ENCODE peak calls at places on chromosomes 16 and 17, in five cellular contexts. One of them, this sample, is unnamed.

GRCh38 chr17:44557653-44558285 is 485 bp downstream of the FZD2 start:
- DNase-seq in activated naive CD8-positive, alpha-beta T cell treated with anti-CD3 and anti-CD28 coated beads for 36 hours: peak
- DNase-seq in HFF-Myc: no peak
- DNase-seq in NCI-H1105 treated with DMSO at 0.1 percent for 48 hours: no peak
- DNase-seq in activated naive CD4-positive, alpha-beta T cell: peak
- DNase-seq in this sample: no peak

GRCh38 chr16:22001591-22001990 is 675 bp upstream of the PDZD9 start:
- DNase-seq in activated naive CD8-positive, alpha-beta T cell treated with anti-CD3 and anti-CD28 coated beads for 36 hours: no peak
- DNase-seq in activated naive CD4-positive, alpha-beta T cell: no peak
- DNase-seq in HFF-Myc: no peak
- DNase-seq in NCI-H1105 treated with DMSO at 0.1 percent for 48 hours: no peak
- DNase-seq in this sample: no peak

GRCh38 chr16:78866556-78866955 is 734.0 kb downstream of the MAF start:
- DNase-seq in activated naive CD8-positive, alpha-beta T cell treated with anti-CD3 and anti-CD28 coated beads for 36 hours: no peak
- DNase-seq in activated naive CD4-positive, alpha-beta T cell: no peak
- DNase-seq in NCI-H1105 treated with DMSO at 0.1 percent for 48 hours: no peak
- DNase-seq in HFF-Myc: no peak
- DNase-seq in this sample: no peak

GRCh38 chr16:19389246-19389645 is 28.4 kb upstream of the TMC5 start:
- DNase-seq in activated naive CD8-positive, alpha-beta T cell treated with anti-CD3 and anti-CD28 coated beads for 36 hours: peak
- DNase-seq in activated naive CD4-positive, alpha-beta T cell: no peak
- DNase-seq in NCI-H1105 treated with DMSO at 0.1 percent for 48 hours: peak
- DNase-seq in HFF-Myc: no peak
- DNase-seq in this sample: no peak

GRCh38 chr17:42018988-42019387 is 902 bp upstream of the NKIRAS2 start:
- DNase-seq in activated naive CD4-positive, alpha-beta T cell: no peak
- DNase-seq in HFF-Myc: no peak
- DNase-seq in NCI-H1105 treated with DMSO at 0.1 percent for 48 hours: no peak
- DNase-seq in activated naive CD8-positive, alpha-beta T cell treated with anti-CD3 and anti-CD28 coated beads for 36 hours: no peak
- DNase-seq in this sample: no peak

GRCh38 chr16:83552193-83552592 is 255.6 kb upstream of the HSBP1 start:
- DNase-seq in HFF-Myc: peak
- DNase-seq in activated naive CD4-positive, alpha-beta T cell: no peak
- DNase-seq in NCI-H1105 treated with DMSO at 0.1 percent for 48 hours: no peak
- DNase-seq in activated naive CD8-positive, alpha-beta T cell treated with anti-CD3 and anti-CD28 coated beads for 36 hours: no peak
- DNase-seq in this sample: no peak

GRCh38 chr17:39694593-39694992 is 5.3 kb upstream of the ERBB2 start:
- DNase-seq in activated naive CD4-positive, alpha-beta T cell: no peak
- DNase-seq in HFF-Myc: no peak
- DNase-seq in activated naive CD8-positive, alpha-beta T cell treated with anti-CD3 and anti-CD28 coated beads for 36 hours: no peak
- DNase-seq in NCI-H1105 treated with DMSO at 0.1 percent for 48 hours: no peak
- DNase-seq in this sample: no peak

GRCh38 chr17:42585353-42585752 is 7.8 kb upstream of the PSMC3IP start:
- DNase-seq in activated naive CD4-positive, alpha-beta T cell: no peak
- DNase-seq in NCI-H1105 treated with DMSO at 0.1 percent for 48 hours: no peak
- DNase-seq in HFF-Myc: no peak
- DNase-seq in activated naive CD8-positive, alpha-beta T cell treated with anti-CD3 and anti-CD28 coated beads for 36 hours: no peak
- DNase-seq in this sample: no peak

GRCh38 chr16:73199214-73199613 is 151.3 kb upstream of the ZFHX3 start:
- DNase-seq in NCI-H1105 treated with DMSO at 0.1 percent for 48 hours: no peak
- DNase-seq in activated naive CD4-positive, alpha-beta T cell: no peak
- DNase-seq in activated naive CD8-positive, alpha-beta T cell treated with anti-CD3 and anti-CD28 coated beads for 36 hours: no peak
- DNase-seq in HFF-Myc: no peak
- DNase-seq in this sample: no peak

GRCh38 chr16:11871193-11871592 is 19.9 kb upstream of the RSL1D1 start:
- DNase-seq in NCI-H1105 treated with DMSO at 0.1 percent for 48 hours: no peak
- DNase-seq in activated naive CD4-positive, alpha-beta T cell: no peak
- DNase-seq in HFF-Myc: no peak
- DNase-seq in activated naive CD8-positive, alpha-beta T cell treated with anti-CD3 and anti-CD28 coated beads for 36 hours: no peak
- DNase-seq in this sample: no peak

GRCh38 chr17:34637548-34638525 is 58.5 kb downstream of the TMEM132E start:
- DNase-seq in HFF-Myc: peak
- DNase-seq in activated naive CD8-positive, alpha-beta T cell treated with anti-CD3 and anti-CD28 coated beads for 36 hours: peak
- DNase-seq in NCI-H1105 treated with DMSO at 0.1 percent for 48 hours: peak
- DNase-seq in activated naive CD4-positive, alpha-beta T cell: peak
- DNase-seq in this sample: peak

GRCh38 chr16:10749680-10750035 is 6.0 kb downstream of the NUBP1 start:
- DNase-seq in NCI-H1105 treated with DMSO at 0.1 percent for 48 hours: no peak
- DNase-seq in activated naive CD4-positive, alpha-beta T cell: no peak
- DNase-seq in activated naive CD8-positive, alpha-beta T cell treated with anti-CD3 and anti-CD28 coated beads for 36 hours: no peak
- DNase-seq in HFF-Myc: no peak
- DNase-seq in this sample: no peak

GRCh38 chr16:86516618-86517003 is 6.3 kb downstream of the FOXF1 start:
- DNase-seq in activated naive CD8-positive, alpha-beta T cell treated with anti-CD3 and anti-CD28 coated beads for 36 hours: no peak
- DNase-seq in HFF-Myc: no peak
- DNase-seq in NCI-H1105 treated with DMSO at 0.1 percent for 48 hours: no peak
- DNase-seq in activated naive CD4-positive, alpha-beta T cell: no peak
- DNase-seq in this sample: no peak

GRCh38 chr16:85767569-85767968 is 16.7 kb upstream of the C16orf74 start:
- DNase-seq in NCI-H1105 treated with DMSO at 0.1 percent for 48 hours: no peak
- DNase-seq in activated naive CD8-positive, alpha-beta T cell treated with anti-CD3 and anti-CD28 coated beads for 36 hours: no peak
- DNase-seq in activated naive CD4-positive, alpha-beta T cell: no peak
- DNase-seq in HFF-Myc: no peak
- DNase-seq in this sample: no peak

GRCh38 chr17:1001640-1002411 is 4.9 kb downstream of the TIMM22 start:
- DNase-seq in activated naive CD4-positive, alpha-beta T cell: no peak
- DNase-seq in activated naive CD8-positive, alpha-beta T cell treated with anti-CD3 and anti-CD28 coated beads for 36 hours: no peak
- DNase-seq in NCI-H1105 treated with DMSO at 0.1 percent for 48 hours: no peak
- DNase-seq in HFF-Myc: no peak
- DNase-seq in this sample: no peak

GRCh38 chr16:69613283-69614154 is 47.8 kb downstream of the NFAT5 start:
- DNase-seq in HFF-Myc: no peak
- DNase-seq in activated naive CD4-positive, alpha-beta T cell: no peak
- DNase-seq in activated naive CD8-positive, alpha-beta T cell treated with anti-CD3 and anti-CD28 coated beads for 36 hours: no peak
- DNase-seq in NCI-H1105 treated with DMSO at 0.1 percent for 48 hours: no peak
- DNase-seq in this sample: no peak

GRCh38 chr17:32111141-32111771 is 31.0 kb upstream of the RHOT1 start:
- DNase-seq in NCI-H1105 treated with DMSO at 0.1 percent for 48 hours: no peak
- DNase-seq in HFF-Myc: peak
- DNase-seq in activated naive CD4-positive, alpha-beta T cell: peak
- DNase-seq in activated naive CD8-positive, alpha-beta T cell treated with anti-CD3 and anti-CD28 coated beads for 36 hours: peak
- DNase-seq in this sample: peak

GRCh38 chr17:3012926-3013581 is 50.4 kb downstream of the OR1D5 start:
- DNase-seq in activated naive CD4-positive, alpha-beta T cell: peak
- DNase-seq in NCI-H1105 treated with DMSO at 0.1 percent for 48 hours: peak
- DNase-seq in activated naive CD8-positive, alpha-beta T cell treated with anti-CD3 and anti-CD28 coated beads for 36 hours: peak
- DNase-seq in HFF-Myc: peak
- DNase-seq in this sample: no peak

GRCh38 chr17:81950501-81950900 is 3.5 kb upstream of the MYADML2 start:
- DNase-seq in activated naive CD8-positive, alpha-beta T cell treated with anti-CD3 and anti-CD28 coated beads for 36 hours: no peak
- DNase-seq in HFF-Myc: no peak
- DNase-seq in activated naive CD4-positive, alpha-beta T cell: no peak
- DNase-seq in NCI-H1105 treated with DMSO at 0.1 percent for 48 hours: no peak
- DNase-seq in this sample: no peak

GRCh38 chr17:52201764-52202571 is 43.5 kb upstream of the CA10 start:
- DNase-seq in activated naive CD4-positive, alpha-beta T cell: no peak
- DNase-seq in NCI-H1105 treated with DMSO at 0.1 percent for 48 hours: no peak
- DNase-seq in activated naive CD8-positive, alpha-beta T cell treated with anti-CD3 and anti-CD28 coated beads for 36 hours: no peak
- DNase-seq in HFF-Myc: no peak
- DNase-seq in this sample: no peak

GRCh38 chr16:65991149-65991701 is 375.3 kb upstream of the CDH5 start:
- DNase-seq in activated naive CD8-positive, alpha-beta T cell treated with anti-CD3 and anti-CD28 coated beads for 36 hours: no peak
- DNase-seq in activated naive CD4-positive, alpha-beta T cell: no peak
- DNase-seq in HFF-Myc: no peak
- DNase-seq in NCI-H1105 treated with DMSO at 0.1 percent for 48 hours: no peak
- DNase-seq in this sample: no peak

GRCh38 chr16:26885674-26886073 is 181.1 kb upstream of the C16orf82 start:
- DNase-seq in HFF-Myc: no peak
- DNase-seq in activated naive CD4-positive, alpha-beta T cell: no peak
- DNase-seq in NCI-H1105 treated with DMSO at 0.1 percent for 48 hours: no peak
- DNase-seq in activated naive CD8-positive, alpha-beta T cell treated with anti-CD3 and anti-CD28 coated beads for 36 hours: no peak
- DNase-seq in this sample: no peak

GRCh38 chr17:45227631-45228120 is 6.0 kb downstream of the FMNL1 start:
- DNase-seq in HFF-Myc: no peak
- DNase-seq in activated naive CD8-positive, alpha-beta T cell treated with anti-CD3 and anti-CD28 coated beads for 36 hours: no peak
- DNase-seq in NCI-H1105 treated with DMSO at 0.1 percent for 48 hours: no peak
- DNase-seq in activated naive CD4-positive, alpha-beta T cell: no peak
- DNase-seq in this sample: no peak

GRCh38 chr17:50556803-50557202 is 3.7 kb upstream of the CACNA1G start:
- DNase-seq in activated naive CD8-positive, alpha-beta T cell treated with anti-CD3 and anti-CD28 coated beads for 36 hours: no peak
- DNase-seq in NCI-H1105 treated with DMSO at 0.1 percent for 48 hours: peak
- DNase-seq in HFF-Myc: no peak
- DNase-seq in activated naive CD4-positive, alpha-beta T cell: no peak
- DNase-seq in this sample: no peak

GRCh38 chr17:56891751-56892150 is 22.1 kb downstream of the TRIM25 start:
- DNase-seq in activated naive CD4-positive, alpha-beta T cell: peak
- DNase-seq in NCI-H1105 treated with DMSO at 0.1 percent for 48 hours: no peak
- DNase-seq in activated naive CD8-positive, alpha-beta T cell treated with anti-CD3 and anti-CD28 coated beads for 36 hours: peak
- DNase-seq in HFF-Myc: no peak
- DNase-seq in this sample: peak

GRCh38 chr17:72467841-72468653 is 347.2 kb downstream of the SOX9 start:
- DNase-seq in activated naive CD4-positive, alpha-beta T cell: no peak
- DNase-seq in activated naive CD8-positive, alpha-beta T cell treated with anti-CD3 and anti-CD28 coated beads for 36 hours: no peak
- DNase-seq in NCI-H1105 treated with DMSO at 0.1 percent for 48 hours: no peak
- DNase-seq in HFF-Myc: peak
- DNase-seq in this sample: no peak

GRCh38 chr17:7656958-7657715 is 6.4 kb downstream of the ATP1B2 start:
- DNase-seq in NCI-H1105 treated with DMSO at 0.1 percent for 48 hours: no peak
- DNase-seq in activated naive CD8-positive, alpha-beta T cell treated with anti-CD3 and anti-CD28 coated beads for 36 hours: no peak
- DNase-seq in activated naive CD4-positive, alpha-beta T cell: no peak
- DNase-seq in HFF-Myc: no peak
- DNase-seq in this sample: no peak

GRCh38 chr17:4080686-4081085 is 62.1 kb downstream of the ZZEF1 start:
- DNase-seq in activated naive CD4-positive, alpha-beta T cell: no peak
- DNase-seq in NCI-H1105 treated with DMSO at 0.1 percent for 48 hours: no peak
- DNase-seq in HFF-Myc: no peak
- DNase-seq in activated naive CD8-positive, alpha-beta T cell treated with anti-CD3 and anti-CD28 coated beads for 36 hours: no peak
- DNase-seq in this sample: no peak

GRCh38 chr16:23182675-23183485 is at the start of gene SCNN1G:
- DNase-seq in activated naive CD4-positive, alpha-beta T cell: no peak
- DNase-seq in NCI-H1105 treated with DMSO at 0.1 percent for 48 hours: peak
- DNase-seq in activated naive CD8-positive, alpha-beta T cell treated with anti-CD3 and anti-CD28 coated beads for 36 hours: no peak
- DNase-seq in HFF-Myc: no peak
- DNase-seq in this sample: no peak

GRCh38 chr17:81941484-81942166 is 4.5 kb upstream of the PYCR1 start:
- DNase-seq in activated naive CD4-positive, alpha-beta T cell: no peak
- DNase-seq in HFF-Myc: no peak
- DNase-seq in NCI-H1105 treated with DMSO at 0.1 percent for 48 hours: no peak
- DNase-seq in activated naive CD8-positive, alpha-beta T cell treated with anti-CD3 and anti-CD28 coated beads for 36 hours: no peak
- DNase-seq in this sample: no peak

GRCh38 chr17:8785547-8786412 is 13.4 kb downstream of the MFSD6L start:
- DNase-seq in activated naive CD4-positive, alpha-beta T cell: peak
- DNase-seq in NCI-H1105 treated with DMSO at 0.1 percent for 48 hours: peak
- DNase-seq in activated naive CD8-positive, alpha-beta T cell treated with anti-CD3 and anti-CD28 coated beads for 36 hours: peak
- DNase-seq in HFF-Myc: peak
- DNase-seq in this sample: peak

GRCh38 chr17:33514369-33514768 is 221.3 kb upstream of the ASIC2 start:
- DNase-seq in activated naive CD8-positive, alpha-beta T cell treated with anti-CD3 and anti-CD28 coated beads for 36 hours: no peak
- DNase-seq in HFF-Myc: no peak
- DNase-seq in NCI-H1105 treated with DMSO at 0.1 percent for 48 hours: no peak
- DNase-seq in activated naive CD4-positive, alpha-beta T cell: no peak
- DNase-seq in this sample: no peak